ENCODE peak calls at places on chromosomes 4 and X, in four cellular contexts. Z, U, N and X are unnamed samples.
A peak's percentile ranks its signal among the peaks of the same experiment; 100 is the strongest.

GRCh38 chr4:41428205-41428940 is 109.6 kb upstream of the LIMCH1 start:
- DNase-seq in Z (no peak), U (no peak), N (no peak), X (no peak)

GRCh38 chr4:150583287-150584197 is 1.6 kb downstream of the MAB21L2 start:
- DNase-seq in N (peak; percentile 59), U (no peak), Z (no peak), X (peak; percentile 49)

GRCh38 chr4:24382381-24382780 is 202.0 kb downstream of the DHX15 start:
- DNase-seq in Z (peak; percentile 75), U (no peak), N (no peak), X (no peak)

GRCh38 chrX:71514367-71515038 is 18.4 kb upstream of the OGT start:
- DNase-seq in N (no peak), Z (no peak), U (no peak), X (no peak)

GRCh38 chr4:141432000-141432712 is 204.2 kb upstream of the IL15 start:
- DNase-seq in Z (no peak), U (no peak), N (no peak), X (no peak)

GRCh38 chr4:86014599-86014998 is 345.3 kb downstream of the MAPK10 start:
- DNase-seq in Z (no peak), N (no peak), U (no peak), X (peak; percentile 34)

GRCh38 chr4:140122891-140123290 is 31.1 kb downstream of the MAML3 start:
- DNase-seq in Z (no peak), N (no peak), U (no peak), X (no peak)

GRCh38 chrX:80799616-80800015 is 10.1 kb downstream of the BRWD3 start:
- DNase-seq in N (no peak), Z (no peak), U (no peak), X (no peak)

GRCh38 chr4:114019276-114019971 is 40.0 kb upstream of the ARSJ start:
- DNase-seq in N (no peak), U (no peak), Z (no peak), X (no peak)

GRCh38 chr4:1850276-1850675 is 5.7 kb downstream of the LETM1 start:
- DNase-seq in U (no peak), Z (no peak), N (no peak), X (no peak)

GRCh38 chr4:21976166-21976565 is 27.6 kb upstream of the KCNIP4 start:
- DNase-seq in U (no peak), Z (no peak), N (no peak), X (no peak)

GRCh38 chr4:157217708-157218107 is 2.8 kb upstream of the GRIA2 start:
- DNase-seq in Z (peak; percentile 3), N (peak; percentile 32), U (no peak), X (no peak)

GRCh38 chr4:110085131-110085530 is 113.3 kb downstream of the ELOVL6 start:
- DNase-seq in N (no peak), U (no peak), Z (peak; percentile 7), X (no peak)

GRCh38 chr4:140243345-140243753 is 89.4 kb upstream of the MAML3 start:
- DNase-seq in Z (no peak), N (no peak), U (no peak), X (no peak)

GRCh38 chrX:1134156-1134555 is 78.3 kb downstream of the CRLF2 start:
- DNase-seq in Z (no peak), N (no peak), U (no peak), X (no peak)

GRCh38 chrX:136584545-136584944 is 52.5 kb downstream of the VGLL1 start:
- DNase-seq in U (no peak), Z (no peak), N (no peak), X (no peak)

GRCh38 chr4:145513020-145513621 is 31.5 kb downstream of the SMAD1 start:
- DNase-seq in Z (peak; percentile 12), N (no peak), U (no peak), X (no peak)

GRCh38 chr4:83364312-83364711 is 29.7 kb upstream of the HPSE start:
- DNase-seq in Z (no peak), N (no peak), U (no peak), X (no peak)

GRCh38 chrX:150198776-150199175 is 164.3 kb upstream of the MAMLD1 start:
- DNase-seq in N (no peak), Z (no peak), U (no peak), X (no peak)

GRCh38 chr4:37584087-37584486 is 102.1 kb downstream of the RELL1 start:
- DNase-seq in N (no peak), Z (peak; percentile 45), U (no peak), X (no peak)

GRCh38 chr4:2799971-2800690 is 7.2 kb downstream of the SH3BP2 start:
- DNase-seq in U (no peak), Z (no peak), N (no peak), X (no peak)

GRCh38 chr4:76011700-76012387 is 4.5 kb upstream of the CXCL9 start:
- DNase-seq in U (no peak), N (peak; percentile 13), Z (no peak), X (peak; percentile 37)

GRCh38 chrX:41823402-41823801 is 99.4 kb downstream of the GPR82 start:
- DNase-seq in N (no peak), U (no peak), Z (peak; percentile 84), X (no peak)

GRCh38 chr4:64353904-64354303 is 55.3 kb downstream of the TECRL start:
- DNase-seq in Z (peak; percentile 2), N (no peak), U (no peak), X (no peak)

GRCh38 chr4:141643557-141643956 is 7.2 kb downstream of the IL15 start:
- DNase-seq in Z (no peak), U (no peak), N (no peak), X (no peak)

GRCh38 chrX:40933132-40934078 is 151.8 kb upstream of the USP9X start:
- DNase-seq in U (peak; percentile 13), N (peak; percentile 30), Z (no peak), X (no peak)

GRCh38 chrX:8636442-8636841 is 95.5 kb downstream of the ANOS1 start:
- DNase-seq in N (no peak), U (no peak), Z (no peak), X (no peak)

GRCh38 chr4:125115941-125116340 is 198.8 kb upstream of the FAT4 start:
- DNase-seq in Z (no peak), U (no peak), N (no peak), X (no peak)

GRCh38 chr4:109826719-109827118 is 1.1 kb upstream of the RRH start:
- DNase-seq in N (peak; percentile 28), Z (no peak), U (peak; percentile 22), X (no peak)

GRCh38 chr4:157096439-157096838 is 20.5 kb downstream of the GLRB start:
- DNase-seq in Z (no peak), U (no peak), N (no peak), X (no peak)

GRCh38 chr4:1539132-1539755 is 133.0 kb upstream of the NKX1-1 start:
- DNase-seq in Z (no peak), U (no peak), N (no peak), X (no peak)

GRCh38 chr4:147994491-147995385 is 262.9 kb downstream of the ARHGAP10 start:
- DNase-seq in N (no peak), U (no peak), Z (no peak), X (no peak)

GRCh38 chr4:28868831-28869230 is 1851.3 kb upstream of the PCDH7 start:
- DNase-seq in Z (no peak), U (no peak), N (no peak), X (no peak)

GRCh38 chr4:79862842-79863241 is 210.2 kb downstream of the ANTXR2 start:
- DNase-seq in Z (no peak), U (no peak), N (no peak), X (no peak)

GRCh38 chr4:40187386-40187913 is 9.4 kb upstream of the RHOH start:
- DNase-seq in N (no peak), Z (no peak), U (no peak), X (no peak)

GRCh38 chr4:3792813-3793212 is 26.6 kb downstream of the ADRA2C start:
- DNase-seq in N (peak; percentile 72), U (peak; percentile 34), Z (no peak), X (peak; percentile 92)

DNA sequence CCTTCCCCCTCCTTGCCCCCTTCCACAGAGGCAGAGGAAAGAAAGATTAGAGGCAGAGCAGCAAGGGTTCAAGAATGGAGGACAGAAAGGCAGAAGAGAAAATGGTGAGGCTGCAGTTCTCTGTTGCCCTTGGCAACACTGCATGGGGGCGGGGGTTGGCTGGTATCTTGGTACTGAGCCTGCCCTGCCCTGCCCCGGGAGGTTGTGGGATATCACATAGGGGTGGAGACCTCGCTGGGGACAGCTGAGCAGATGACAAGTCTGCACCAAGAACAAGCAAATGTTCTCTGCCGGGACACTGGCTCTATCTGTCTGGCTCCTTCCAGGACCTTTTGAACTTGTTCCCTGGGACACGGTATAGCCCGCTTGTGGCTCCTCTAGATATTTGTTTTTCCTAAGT is 39.8 kb downstream of the NHS start:
- DNase-seq in U (no peak), N (no peak), Z (no peak), X (peak; percentile 25)
- TF ChIP-seq USF2 in U (no peak), N (no peak), Z (no peak), X (no peak)

DNA sequence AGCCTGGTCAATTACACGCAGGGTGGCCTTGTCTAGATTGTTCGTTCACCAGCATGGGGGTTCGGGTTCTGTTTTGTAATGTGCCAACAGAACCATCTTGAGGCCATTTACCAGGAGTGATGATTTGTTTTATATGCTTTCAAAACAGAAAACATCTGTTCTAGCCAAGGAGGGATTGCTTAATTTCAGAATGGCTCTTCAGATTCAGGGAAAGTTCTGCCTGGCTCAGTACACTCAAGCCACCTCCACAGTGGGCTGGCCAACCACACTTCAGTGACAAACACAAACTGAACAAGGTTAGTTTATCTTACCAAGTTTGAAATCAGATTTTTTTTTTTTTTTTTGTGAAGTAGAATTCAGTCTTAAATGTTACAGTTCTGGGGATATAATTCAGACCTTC is 23.2 kb downstream of the SMS start:
- DNase-seq in N (no peak), U (no peak), Z (no peak), X (no peak)
- TF ChIP-seq FOXJ3 in N (no peak), U (no peak), Z (no peak), X (no peak)

GRCh38 chrX:82219129-82219528 is 1017.2 kb downstream of the SH3BGRL start:
- DNase-seq in U (no peak), Z (no peak), N (no peak), X (no peak)

DNA sequence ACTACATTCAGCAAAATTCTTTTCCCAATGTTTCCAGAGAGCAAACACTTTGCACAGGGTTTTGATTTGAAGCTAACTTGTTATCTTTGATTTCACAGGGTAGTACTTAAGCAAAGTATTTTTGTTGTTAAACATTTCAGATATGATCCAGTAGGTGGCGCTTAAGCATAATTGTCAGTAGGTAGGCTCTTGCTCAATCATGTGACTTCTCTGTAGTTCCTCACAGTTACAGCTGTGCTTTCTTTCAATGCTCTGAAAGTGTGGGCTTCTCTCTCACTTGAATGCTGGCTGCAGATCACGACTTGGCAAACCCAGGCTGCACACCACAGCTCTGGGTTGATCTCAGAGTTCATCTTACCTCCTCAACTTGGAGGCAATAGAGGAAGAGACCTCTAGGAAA is 1016.5 kb downstream of the SH3BGRL start:
- DNase-seq in Z (peak; percentile 0), U (peak; percentile 5), N (peak; percentile 8), X (no peak)
- TF ChIP-seq USF2 in Z (no peak), U (peak; percentile 33), N (no peak), X (peak; percentile 76)

DNA sequence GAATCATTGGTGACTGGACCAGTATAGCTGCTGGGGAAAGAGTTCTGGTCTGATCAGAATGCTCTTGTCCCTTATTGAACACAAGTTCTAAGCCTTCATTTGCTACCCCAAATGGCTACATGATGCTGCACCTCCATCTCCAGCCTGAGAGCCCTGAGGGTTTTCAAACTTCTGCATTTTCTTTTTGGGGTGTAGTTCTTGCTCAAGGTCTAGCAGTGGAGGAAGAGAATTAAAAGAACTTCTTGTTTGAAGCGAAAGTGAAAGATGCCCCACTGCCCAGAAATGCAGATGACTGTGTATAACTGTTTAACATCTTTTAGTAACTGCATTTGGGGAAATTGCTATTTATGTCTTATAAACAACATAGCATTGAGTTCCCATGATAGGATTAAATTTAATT is 38.5 kb downstream of the LAMTOR3 start:
- DNase-seq in U (no peak), Z (no peak), N (no peak), X (no peak)
- TF ChIP-seq FOXJ3 in U (no peak), Z (no peak), N (no peak), X (no peak)

GRCh38 chrX:134020910-134021309 is 35.5 kb upstream of the GPC3 start:
- DNase-seq in Z (peak; percentile 78), U (no peak), N (peak; percentile 8), X (no peak)
- TF ChIP-seq USF2 in Z (no peak), U (no peak), N (no peak), X (no peak)